ENCODE peak calls at places on chromosomes 3 and 15, in five cellular contexts. Z is heart left ventricle, I is IMR-90, K is neural crest cell, E is NCI-H146. B is an unnamed sample.

GRCh38 chr3:43094851-43095250 is 11.0 kb downstream of the POMGNT2 start:
- DNase-seq in Z (no peak), I (no peak), K (no peak), E (peak; percentile 40), B (no peak)

GRCh38 chr15:25172691-25173090 is 217.9 kb downstream of the SNRPN start:
- DNase-seq in Z (no peak), I (no peak), K (no peak), E (no peak), B (no peak)

GRCh38 chr15:24848050-24848449 is 106.7 kb upstream of the SNRPN start:
- DNase-seq in Z (peak; percentile 68), I (peak; percentile 57), K (peak; percentile 28), E (peak; percentile 19), B (no peak)

GRCh38 chr3:131491775-131492174 is 11.0 kb downstream of the MRPL3 start:
- DNase-seq in Z (no peak), I (peak; percentile 16), K (no peak), E (no peak), B (no peak)

GRCh38 chr3:121855555-121855954 is 20.5 kb downstream of the EAF2 start:
- DNase-seq in Z (no peak), I (no peak), K (no peak), E (peak; percentile 30), B (no peak)

GRCh38 chr3:152998554-152998953 is 163.5 kb upstream of the RAP2B start:
- DNase-seq in Z (no peak), I (no peak), K (no peak), E (no peak), B (no peak)

GRCh38 chr3:127984241-127984975 is 67.8 kb upstream of the SEC61A1 start:
- DNase-seq in Z (no peak), I (peak; percentile 21), K (no peak), E (no peak), B (no peak)

GRCh38 chr15:44662478-44663409 is 718 bp downstream of the SPG11 start:
- DNase-seq in Z (peak; percentile 84), I (peak; percentile 48), K (peak; percentile 19), E (peak; percentile 75), B (no peak)

GRCh38 chr3:35639251-35640185 is at the start of gene ARPP21:
- DNase-seq in Z (peak; percentile 65), I (no peak), K (peak; percentile 28), E (peak; percentile 12), B (no peak)

GRCh38 chr15:64525828-64526530 is 65.6 kb downstream of the ZNF609 start:
- DNase-seq in Z (no peak), I (peak; percentile 45), K (no peak), E (no peak), B (no peak)

GRCh38 chr3:30344288-30344687 is 262.1 kb upstream of the TGFBR2 start:
- DNase-seq in Z (no peak), I (no peak), K (no peak), E (peak; percentile 49), B (no peak)

GRCh38 chr3:105513042-105513441 is 146.3 kb downstream of the ALCAM start:
- DNase-seq in Z (no peak), I (peak; percentile 78), K (no peak), E (no peak), B (no peak)

GRCh38 chr15:74202461-74203401 is at the start of gene STRA6:
- DNase-seq in Z (no peak), I (no peak), K (peak; percentile 70), E (peak; percentile 95), B (no peak)

GRCh38 chr15:77944002-77944867 is 133.3 kb downstream of the TBC1D2B start:
- DNase-seq in Z (peak; percentile 91), I (peak; percentile 56), K (peak; percentile 75), E (peak; percentile 84), B (no peak)

GRCh38 chr3:134406331-134407246 is 32.3 kb upstream of the AMOTL2 start:
- DNase-seq in Z (peak; percentile 75), I (no peak), K (peak; percentile 63), E (peak; percentile 90), B (no peak)

GRCh38 chr3:32198714-32199113 is 39.8 kb upstream of the CMTM8 start:
- DNase-seq in Z (no peak), I (no peak), K (no peak), E (no peak), B (no peak)

GRCh38 chr3:49627634-49628033 is 46.5 kb upstream of the APEH start:
- DNase-seq in Z (no peak), I (no peak), K (no peak), E (no peak), B (no peak)

GRCh38 chr3:150956376-150956775 is 16.2 kb downstream of the CLRN1 start:
- DNase-seq in Z (no peak), I (peak; percentile 42), K (no peak), E (no peak), B (no peak)

GRCh38 chr15:91874992-91875651 is 21.6 kb downstream of the SLCO3A1 start:
- DNase-seq in Z (no peak), I (no peak), K (no peak), E (no peak), B (no peak)

GRCh38 chr3:124774305-124774673 is 44.0 kb downstream of the UMPS start:
- DNase-seq in Z (no peak), I (peak; percentile 66), K (no peak), E (no peak), B (no peak)